ENCODE peak calls at places on chromosomes 7 and 10, in five cellular contexts. C is GOT3, L is ELR, R is NCI-H1694 treated with DMSO at 0.1 percent for 48 hours, Y is retinal pigment epithelial cell. M is an unnamed sample.

GRCh38 chr10:78435484-78436222 is 402.0 kb downstream of the RPS24 start:
- DNase-seq in C (no peak), L (no peak), R (no peak), Y (no peak), M (no peak)

GRCh38 chr7:40331915-40332314 is 197.1 kb downstream of the SUGCT start:
- DNase-seq in C (no peak), L (no peak), R (no peak), Y (no peak), M (no peak)

GRCh38 chr7:93226310-93226709 is at the start of gene HEPACAM2:
- DNase-seq in C (no peak), L (no peak), R (peak; percentile 94), Y (no peak), M (no peak)

GRCh38 chr7:17863095-17863814 is 77.0 kb downstream of the SNX13 start:
- DNase-seq in C (no peak), L (no peak), R (no peak), Y (no peak), M (no peak)

GRCh38 chr10:34759161-34759836 is 55.8 kb downstream of the PARD3 start:
- DNase-seq in C (no peak), L (peak; percentile 33), R (no peak), Y (no peak), M (no peak)

GRCh38 chr7:148657929-148658328 is 40.8 kb upstream of the CUL1 start:
- DNase-seq in C (no peak), L (no peak), R (no peak), Y (no peak), M (no peak)

GRCh38 chr10:128723631-128724205 is 597.5 kb upstream of the MKI67 start:
- DNase-seq in C (no peak), L (no peak), R (no peak), Y (no peak), M (no peak)

GRCh38 chr7:6167004-6167551 is 105.3 kb downstream of the CYTH3 start:
- DNase-seq in C (no peak), L (no peak), R (peak; percentile 2), Y (no peak), M (no peak)

GRCh38 chr7:40232242-40232929 is 97.6 kb downstream of the SUGCT start:
- DNase-seq in C (no peak), L (peak; percentile 81), R (peak; percentile 35), Y (peak; percentile 34), M (peak; percentile 8)

GRCh38 chr10:87696922-87697714 is 37.4 kb downstream of the PAPSS2 start:
- DNase-seq in C (no peak), L (no peak), R (no peak), Y (no peak), M (no peak)

GRCh38 chr7:80403686-80404241 is 108.1 kb downstream of the GNAT3 start:
- DNase-seq in C (no peak), L (no peak), R (no peak), Y (no peak), M (no peak)

M was measured in NCI-H524 treated with DMSO at 0.1 percent for 48 hours.